ENCODE peak calls at places on chromosomes 11 and 22, in ten cellular contexts. One of them, this sample, is unnamed.

GRCh38 chr11:128283445-128283844 is 303.9 kb downstream of the ETS1 start:
- DNase-seq in A172: no peak
- DNase-seq in GM23248: no peak
- DNase-seq in HEK293T: no peak
- DNase-seq in pancreas: no peak
- DNase-seq in naive thymus-derived CD4-positive, alpha-beta T cell: no peak
- DNase-seq in NCI-H524: no peak
- DNase-seq in SK-N-DZ: no peak
- DNase-seq in activated T-helper 9 cell treated with anti-CD3 and anti-CD28 coated beads, Interleukin-2, amount 50 U/mL, for 16 hours: no peak
- DNase-seq in EL: no peak
- DNase-seq in this sample: no peak

GRCh38 chr11:1765871-1766718 is 2.4 kb upstream of the CTSD start:
- DNase-seq in activated T-helper 9 cell treated with anti-CD3 and anti-CD28 coated beads, Interleukin-2, amount 50 U/mL, for 16 hours: no peak
- DNase-seq in A172: no peak
- DNase-seq in naive thymus-derived CD4-positive, alpha-beta T cell: peak
- DNase-seq in SK-N-DZ: no peak
- DNase-seq in EL: no peak
- DNase-seq in HEK293T: no peak
- DNase-seq in GM23248: no peak
- DNase-seq in NCI-H524: no peak
- DNase-seq in pancreas: peak
- DNase-seq in this sample: peak

GRCh38 chr11:96134622-96135021 is 208.4 kb downstream of the MAML2 start:
- DNase-seq in EL: no peak
- DNase-seq in activated T-helper 9 cell treated with anti-CD3 and anti-CD28 coated beads, Interleukin-2, amount 50 U/mL, for 16 hours: no peak
- DNase-seq in GM23248: peak
- DNase-seq in SK-N-DZ: no peak
- DNase-seq in A172: no peak
- DNase-seq in HEK293T: no peak
- DNase-seq in pancreas: no peak
- DNase-seq in NCI-H524: no peak
- DNase-seq in naive thymus-derived CD4-positive, alpha-beta T cell: no peak
- DNase-seq in this sample: no peak

GRCh38 chr11:10899542-10899830 is 41.6 kb upstream of the ZBED5 start:
- DNase-seq in naive thymus-derived CD4-positive, alpha-beta T cell: no peak
- DNase-seq in A172: no peak
- DNase-seq in NCI-H524: no peak
- DNase-seq in activated T-helper 9 cell treated with anti-CD3 and anti-CD28 coated beads, Interleukin-2, amount 50 U/mL, for 16 hours: no peak
- DNase-seq in GM23248: no peak
- DNase-seq in EL: no peak
- DNase-seq in SK-N-DZ: no peak
- DNase-seq in HEK293T: no peak
- DNase-seq in pancreas: peak
- DNase-seq in this sample: no peak

GRCh38 chr22:37397246-37397645 is 30.0 kb downstream of the ELFN2 start:
- DNase-seq in activated T-helper 9 cell treated with anti-CD3 and anti-CD28 coated beads, Interleukin-2, amount 50 U/mL, for 16 hours: no peak
- DNase-seq in NCI-H524: no peak
- DNase-seq in SK-N-DZ: no peak
- DNase-seq in A172: no peak
- DNase-seq in GM23248: no peak
- DNase-seq in HEK293T: no peak
- DNase-seq in naive thymus-derived CD4-positive, alpha-beta T cell: no peak
- DNase-seq in EL: no peak
- DNase-seq in pancreas: no peak
- DNase-seq in this sample: no peak

GRCh38 chr11:1113405-1114201 is 38.9 kb downstream of the MUC2 start:
- DNase-seq in pancreas: peak
- DNase-seq in NCI-H524: no peak
- DNase-seq in SK-N-DZ: no peak
- DNase-seq in HEK293T: no peak
- DNase-seq in A172: no peak
- DNase-seq in naive thymus-derived CD4-positive, alpha-beta T cell: no peak
- DNase-seq in EL: no peak
- DNase-seq in GM23248: no peak
- DNase-seq in activated T-helper 9 cell treated with anti-CD3 and anti-CD28 coated beads, Interleukin-2, amount 50 U/mL, for 16 hours: no peak
- DNase-seq in this sample: no peak

GRCh38 chr11:128590587-128590986 is 3.2 kb upstream of the ETS1 start:
- DNase-seq in SK-N-DZ: no peak
- DNase-seq in pancreas: no peak
- DNase-seq in HEK293T: no peak
- DNase-seq in GM23248: no peak
- DNase-seq in EL: no peak
- DNase-seq in NCI-H524: no peak
- DNase-seq in activated T-helper 9 cell treated with anti-CD3 and anti-CD28 coated beads, Interleukin-2, amount 50 U/mL, for 16 hours: no peak
- DNase-seq in naive thymus-derived CD4-positive, alpha-beta T cell: no peak
- DNase-seq in A172: no peak
- DNase-seq in this sample: no peak

GRCh38 chr22:22857607-22858558 is 29.7 kb upstream of the IGLL5 start:
- DNase-seq in A172: no peak
- DNase-seq in SK-N-DZ: no peak
- DNase-seq in activated T-helper 9 cell treated with anti-CD3 and anti-CD28 coated beads, Interleukin-2, amount 50 U/mL, for 16 hours: no peak
- DNase-seq in naive thymus-derived CD4-positive, alpha-beta T cell: no peak
- DNase-seq in GM23248: no peak
- DNase-seq in HEK293T: no peak
- DNase-seq in pancreas: no peak
- DNase-seq in NCI-H524: no peak
- DNase-seq in EL: no peak
- DNase-seq in this sample: no peak

GRCh38 chr11:55481416-55481815 is 72.9 kb upstream of the OR4C15 start:
- DNase-seq in activated T-helper 9 cell treated with anti-CD3 and anti-CD28 coated beads, Interleukin-2, amount 50 U/mL, for 16 hours: no peak
- DNase-seq in NCI-H524: no peak
- DNase-seq in GM23248: no peak
- DNase-seq in pancreas: no peak
- DNase-seq in HEK293T: no peak
- DNase-seq in EL: no peak
- DNase-seq in A172: no peak
- DNase-seq in naive thymus-derived CD4-positive, alpha-beta T cell: no peak
- DNase-seq in SK-N-DZ: no peak
- DNase-seq in this sample: no peak

GRCh38 chr11:73194593-73194992 is 23.5 kb upstream of the P2RY2 start:
- DNase-seq in HEK293T: no peak
- DNase-seq in A172: peak
- DNase-seq in GM23248: peak
- DNase-seq in EL: no peak
- DNase-seq in NCI-H524: no peak
- DNase-seq in SK-N-DZ: no peak
- DNase-seq in pancreas: no peak
- DNase-seq in naive thymus-derived CD4-positive, alpha-beta T cell: no peak
- DNase-seq in activated T-helper 9 cell treated with anti-CD3 and anti-CD28 coated beads, Interleukin-2, amount 50 U/mL, for 16 hours: no peak
- DNase-seq in this sample: no peak

GRCh38 chr22:27318516-27318915 is 483.0 kb downstream of the MN1 start:
- DNase-seq in naive thymus-derived CD4-positive, alpha-beta T cell: no peak
- DNase-seq in EL: peak
- DNase-seq in HEK293T: no peak
- DNase-seq in SK-N-DZ: no peak
- DNase-seq in pancreas: no peak
- DNase-seq in NCI-H524: no peak
- DNase-seq in GM23248: peak
- DNase-seq in activated T-helper 9 cell treated with anti-CD3 and anti-CD28 coated beads, Interleukin-2, amount 50 U/mL, for 16 hours: no peak
- DNase-seq in A172: no peak
- DNase-seq in this sample: no peak

GRCh38 chr22:21780259-21780658 is 44.7 kb upstream of the YPEL1 start:
- DNase-seq in SK-N-DZ: no peak
- DNase-seq in activated T-helper 9 cell treated with anti-CD3 and anti-CD28 coated beads, Interleukin-2, amount 50 U/mL, for 16 hours: no peak
- DNase-seq in naive thymus-derived CD4-positive, alpha-beta T cell: no peak
- DNase-seq in pancreas: no peak
- DNase-seq in A172: no peak
- DNase-seq in GM23248: no peak
- DNase-seq in HEK293T: no peak
- DNase-seq in EL: no peak
- DNase-seq in NCI-H524: no peak
- DNase-seq in this sample: peak

GRCh38 chr11:15819679-15820286 is 536.6 kb downstream of the SOX6 start:
- DNase-seq in EL: peak
- DNase-seq in SK-N-DZ: peak
- DNase-seq in HEK293T: peak
- DNase-seq in NCI-H524: peak
- DNase-seq in naive thymus-derived CD4-positive, alpha-beta T cell: no peak
- DNase-seq in pancreas: peak
- DNase-seq in GM23248: peak
- DNase-seq in A172: peak
- DNase-seq in activated T-helper 9 cell treated with anti-CD3 and anti-CD28 coated beads, Interleukin-2, amount 50 U/mL, for 16 hours: no peak
- DNase-seq in this sample: no peak

GRCh38 chr11:16814410-16815046 is 76.1 kb downstream of the C11orf58 start:
- DNase-seq in naive thymus-derived CD4-positive, alpha-beta T cell: no peak
- DNase-seq in A172: no peak
- DNase-seq in EL: no peak
- DNase-seq in HEK293T: no peak
- DNase-seq in GM23248: no peak
- DNase-seq in SK-N-DZ: no peak
- DNase-seq in pancreas: no peak
- DNase-seq in activated T-helper 9 cell treated with anti-CD3 and anti-CD28 coated beads, Interleukin-2, amount 50 U/mL, for 16 hours: no peak
- DNase-seq in NCI-H524: no peak
- DNase-seq in this sample: no peak

GRCh38 chr11:2355000-2355644 is 22.0 kb upstream of the CD81 start:
- DNase-seq in naive thymus-derived CD4-positive, alpha-beta T cell: no peak
- DNase-seq in EL: peak
- DNase-seq in NCI-H524: no peak
- DNase-seq in pancreas: no peak
- DNase-seq in activated T-helper 9 cell treated with anti-CD3 and anti-CD28 coated beads, Interleukin-2, amount 50 U/mL, for 16 hours: no peak
- DNase-seq in HEK293T: no peak
- DNase-seq in A172: peak
- DNase-seq in SK-N-DZ: no peak
- DNase-seq in GM23248: peak
- DNase-seq in this sample: no peak

GRCh38 chr11:61923166-61924015 is 6.0 kb upstream of the RAB3IL1 start:
- DNase-seq in pancreas: peak
- DNase-seq in GM23248: peak
- DNase-seq in HEK293T: no peak
- DNase-seq in A172: no peak
- DNase-seq in NCI-H524: no peak
- DNase-seq in SK-N-DZ: peak
- DNase-seq in activated T-helper 9 cell treated with anti-CD3 and anti-CD28 coated beads, Interleukin-2, amount 50 U/mL, for 16 hours: no peak
- DNase-seq in EL: no peak
- DNase-seq in naive thymus-derived CD4-positive, alpha-beta T cell: no peak
- DNase-seq in this sample: peak

GRCh38 chr11:13923716-13924650 is 38.5 kb upstream of the SPON1 start:
- DNase-seq in EL: no peak
- DNase-seq in activated T-helper 9 cell treated with anti-CD3 and anti-CD28 coated beads, Interleukin-2, amount 50 U/mL, for 16 hours: no peak
- DNase-seq in GM23248: no peak
- DNase-seq in NCI-H524: no peak
- DNase-seq in pancreas: no peak
- DNase-seq in HEK293T: no peak
- DNase-seq in SK-N-DZ: no peak
- DNase-seq in naive thymus-derived CD4-positive, alpha-beta T cell: no peak
- DNase-seq in A172: no peak
- DNase-seq in this sample: no peak

GRCh38 chr22:35649636-35650250 is 1.5 kb downstream of the APOL6 start:
- DNase-seq in HEK293T: no peak
- DNase-seq in NCI-H524: no peak
- DNase-seq in A172: no peak
- DNase-seq in SK-N-DZ: no peak
- DNase-seq in GM23248: no peak
- DNase-seq in activated T-helper 9 cell treated with anti-CD3 and anti-CD28 coated beads, Interleukin-2, amount 50 U/mL, for 16 hours: no peak
- DNase-seq in pancreas: no peak
- DNase-seq in naive thymus-derived CD4-positive, alpha-beta T cell: no peak
- DNase-seq in EL: no peak
- DNase-seq in this sample: no peak

GRCh38 chr22:38923463-38924196 is 33.8 kb upstream of the APOBEC3A start:
- DNase-seq in GM23248: peak
- DNase-seq in naive thymus-derived CD4-positive, alpha-beta T cell: no peak
- DNase-seq in EL: peak
- DNase-seq in A172: peak
- DNase-seq in activated T-helper 9 cell treated with anti-CD3 and anti-CD28 coated beads, Interleukin-2, amount 50 U/mL, for 16 hours: no peak
- DNase-seq in HEK293T: peak
- DNase-seq in pancreas: peak
- DNase-seq in NCI-H524: peak
- DNase-seq in SK-N-DZ: peak
- DNase-seq in this sample: no peak

This sample was measured in natural killer cell treated with Interleukin-12 subunit alpha and Interleukin-12 subunit beta and Interleukin-15 and Interleukin-18, amount 100 ng/mL, for 72 hours.